ENCODE peak calls at places on chromosomes 11 and 22, in five cellular contexts. S is GM23248, P is IMR-90, O is lung, N is Peyer's patch. E is an unnamed sample.

GRCh38 chr11:36233226-36233625 is 56.0 kb downstream of the COMMD9 start:
- DNase-seq in S (no peak), P (peak; percentile 16), O (no peak), N (no peak), E (no peak)

GRCh38 chr11:35223429-35223828 is 84.5 kb downstream of the CD44 start:
- DNase-seq in S (peak; percentile 67), P (peak; percentile 62), O (no peak), N (no peak), E (no peak)

GRCh38 chr11:79080506-79080905 is 360.3 kb downstream of the TENM4 start:
- DNase-seq in S (no peak), P (peak; percentile 22), O (no peak), N (no peak), E (no peak)

GRCh38 chr11:1918436-1919315 is 827 bp upstream of the TNNT3 start:
- DNase-seq in S (no peak), P (no peak), O (no peak), N (peak; percentile 47), E (no peak)

GRCh38 chr22:43436536-43437267 is 24.9 kb downstream of the MPPED1 start:
- DNase-seq in S (no peak), P (no peak), O (no peak), N (no peak), E (no peak)

GRCh38 chr11:110582728-110583432 is 129.4 kb downstream of the ARHGAP20 start:
- DNase-seq in S (no peak), P (no peak), O (no peak), N (no peak), E (no peak)

GRCh38 chr11:28938091-28938490 is 829.9 kb downstream of the METTL15 start:
- DNase-seq in S (no peak), P (peak; percentile 13), O (no peak), N (no peak), E (no peak)

GRCh38 chr11:127789887-127790286 is 789.3 kb upstream of the KIRREL3 start:
- DNase-seq in S (peak; percentile 6), P (peak; percentile 1), O (no peak), N (peak; percentile 48), E (no peak)

GRCh38 chr11:130612291-130612802 is 163.9 kb downstream of the ADAMTS15 start:
- DNase-seq in S (peak; percentile 86), P (peak; percentile 73), O (no peak), N (no peak), E (no peak)

GRCh38 chr11:130608267-130608666 is 159.8 kb downstream of the ADAMTS15 start:
- DNase-seq in S (no peak), P (no peak), O (no peak), N (no peak), E (no peak)

GRCh38 chr11:130611791-130612251 is 163.4 kb downstream of the ADAMTS15 start:
- DNase-seq in S (peak; percentile 93), P (peak; percentile 88), O (no peak), N (no peak), E (no peak)

GRCh38 chr11:130606781-130607511 is 158.5 kb downstream of the ADAMTS15 start:
- DNase-seq in S (peak; percentile 47), P (peak; percentile 31), O (no peak), N (no peak), E (no peak)

DNA sequence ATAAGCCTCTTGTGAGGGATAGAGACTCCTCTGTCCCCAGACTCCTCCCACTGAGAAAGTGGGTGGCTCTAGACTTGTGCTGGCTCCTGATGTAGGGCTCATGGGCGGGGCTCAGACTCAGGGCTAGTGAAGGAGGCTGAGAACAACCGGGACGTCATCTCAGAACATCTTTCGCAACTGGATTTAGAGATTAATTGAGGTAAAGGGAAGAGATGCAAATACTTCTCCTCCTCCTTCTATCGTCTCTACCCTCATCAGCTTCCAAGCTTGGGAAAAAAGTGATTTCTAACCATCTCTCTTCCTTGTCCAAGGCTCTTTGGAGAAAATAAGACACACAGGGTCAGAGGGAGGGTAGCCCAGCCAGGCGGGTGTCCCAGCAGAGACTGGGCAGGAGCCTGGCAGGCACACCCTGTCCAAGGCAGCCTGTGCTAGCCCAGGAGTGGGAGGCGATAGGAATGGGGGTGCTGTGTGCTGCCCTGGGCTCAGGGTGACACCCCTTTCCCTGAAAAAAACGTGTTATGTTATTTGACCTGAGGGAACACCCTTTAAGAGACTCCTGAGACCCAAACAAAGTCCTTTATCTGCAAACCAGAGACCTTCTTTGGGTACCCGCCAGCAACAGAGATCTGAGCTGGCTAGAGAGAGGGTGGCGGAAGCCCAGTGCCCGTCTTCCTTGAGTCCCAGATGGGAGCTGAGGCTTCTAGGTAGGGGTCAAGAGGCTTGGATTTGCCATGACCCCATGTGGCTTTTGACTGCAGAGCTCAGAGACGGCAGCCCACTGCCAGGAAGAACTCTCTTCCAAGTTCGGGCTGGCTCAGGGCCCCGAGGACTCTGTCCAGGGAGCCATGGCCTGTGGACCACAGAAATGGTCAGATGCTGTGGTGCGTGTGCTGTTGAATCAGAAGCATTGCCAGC is 160.9 kb downstream of the ADAMTS15 start:
- DNase-seq in S (peak; percentile 86), P (no peak), O (peak; percentile 56), N (no peak), E (no peak)
- H3K27ac ChIP-seq in S (no peak overlapping the region), P (no peak overlapping the region), O (peak overlapping the region; percentile 79), N (peak overlapping the region; percentile 22), E (no peak overlapping the region)

GRCh38 chr22:49962751-49963646 is 2.4 kb downstream of the PIM3 start:
- DNase-seq in S (no peak), P (no peak), O (peak; percentile 42), N (peak; percentile 57), E (peak; percentile 86)
- H3K4me3 ChIP-seq in S (peak overlapping the region; percentile 73), P (peak overlapping the region; percentile 58), O (peak overlapping the region; percentile 61), N (peak overlapping the region; percentile 99), E (peak overlapping the region; percentile 96)

GRCh38 chr11:92329644-92330043 is 105.0 kb downstream of the FAT3 start:
- DNase-seq in S (peak; percentile 45), P (peak; percentile 38), O (no peak), N (no peak), E (no peak)

GRCh38 chr11:92325416-92325815 is 100.8 kb downstream of the FAT3 start:
- DNase-seq in S (no peak), P (no peak), O (no peak), N (no peak), E (no peak)

GRCh38 chr11:92329137-92329536 is 104.5 kb downstream of the FAT3 start:
- DNase-seq in S (no peak), P (no peak), O (no peak), N (no peak), E (no peak)

GRCh38 chr11:92322225-92322624 is 97.6 kb downstream of the FAT3 start:
- DNase-seq in S (peak; percentile 71), P (peak; percentile 42), O (no peak), N (no peak), E (no peak)

DNA sequence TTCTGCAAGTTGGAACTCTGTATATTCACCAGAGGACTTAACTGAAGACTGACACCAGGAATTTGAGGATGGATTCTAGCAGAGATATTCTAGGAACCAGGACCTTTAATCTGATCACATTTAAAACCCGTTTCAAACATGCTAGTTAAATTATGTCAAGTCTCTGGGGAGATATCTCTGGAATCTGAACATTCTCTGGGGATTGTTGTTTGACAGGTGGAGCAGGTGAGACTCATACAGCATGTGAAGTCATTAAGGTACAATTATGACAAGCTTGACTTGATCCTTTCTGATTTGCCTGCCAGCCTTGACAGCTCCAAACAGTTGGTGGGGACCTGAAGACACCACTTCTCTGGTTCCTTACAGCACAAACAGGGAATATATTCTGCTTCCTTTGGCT is 100.3 kb downstream of the FAT3 start:
- DNase-seq in S (no peak), P (no peak), O (no peak), N (no peak), E (no peak)
- H3K4me1 ChIP-seq in S (peaks cover 13% of the 10 kb centered on the region), P (no peaks in the 10 kb centered on the region), O (no peaks in the 10 kb centered on the region), N (no peaks in the 10 kb centered on the region), E (no peaks in the 10 kb centered on the region)

GRCh38 chr22:45475063-45475747 is 27.5 kb upstream of the FBLN1 start:
- DNase-seq in S (no peak), P (peak; percentile 57), O (no peak), N (no peak), E (no peak)
- H3K27ac ChIP-seq in S (no peak overlapping the region), P (peak overlapping the region; percentile 64), O (no peak overlapping the region), N (no peak overlapping the region), E (no peak overlapping the region)

GRCh38 chr11:786235-787083 is 3.4 kb downstream of the CEND1 start:
- DNase-seq in S (no peak), P (no peak), O (no peak), N (no peak), E (peak; percentile 67)

GRCh38 chr11:782264-783174 is 5.2 kb upstream of the GATD1 start:
- DNase-seq in S (no peak), P (no peak), O (no peak), N (no peak), E (peak; percentile 40)

GRCh38 chr11:779955-780532 is 2.8 kb upstream of the GATD1 start:
- DNase-seq in S (no peak), P (no peak), O (no peak), N (no peak), E (no peak)

GRCh38 chr11:787084-787675 is 2.7 kb downstream of the CEND1 start:
- DNase-seq in S (no peak), P (no peak), O (no peak), N (no peak), E (no peak)

DNA sequence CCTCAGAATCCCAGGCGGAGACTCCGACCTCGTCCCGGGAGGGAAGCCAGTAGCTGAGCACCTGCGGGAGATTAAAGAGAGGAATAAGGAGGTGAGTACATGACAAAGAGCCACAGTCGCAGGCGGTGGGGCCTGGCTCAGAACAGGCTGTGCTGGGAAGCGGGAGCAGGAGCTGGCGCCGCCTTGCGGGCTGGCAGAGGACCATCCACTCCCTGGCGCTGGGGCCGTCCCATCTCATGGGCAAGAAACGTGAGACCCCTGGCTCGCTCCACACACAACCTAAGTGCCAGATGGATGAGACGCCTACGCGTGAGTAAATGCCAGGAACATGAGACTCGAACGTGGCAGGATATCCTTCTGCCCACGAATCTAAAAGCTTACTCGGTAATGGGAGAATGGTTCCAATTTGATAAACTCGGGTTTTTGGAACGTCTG is 6.3 kb downstream of the CEND1 start:
- DNase-seq in S (peak; percentile 94), P (peak; percentile 96), O (peak; percentile 84), N (peak; percentile 86), E (peak; percentile 95)
- H3K4me3 ChIP-seq in S (no peak overlapping the region), P (no peak overlapping the region), O (no peak overlapping the region), N (no peak overlapping the region), E (peak overlapping the region; percentile 3)

GRCh38 chr11:75347781-75348613 is 3.5 kb downstream of the ARRB1 start:
- DNase-seq in S (peak; percentile 94), P (peak; percentile 98), O (no peak), N (peak; percentile 49), E (no peak)

GRCh38 chr11:75350743-75351540 is 519 bp downstream of the ARRB1 start:
- DNase-seq in S (peak; percentile 64), P (peak; percentile 46), O (peak; percentile 61), N (peak; percentile 77), E (peak; percentile 89)

GRCh38 chr11:75351541-75352416 is at the start of gene ARRB1:
- DNase-seq in S (peak; percentile 71), P (no peak), O (no peak), N (peak; percentile 90), E (peak; percentile 81)

GRCh38 chr11:75349540-75350116 is 1.8 kb downstream of the ARRB1 start:
- DNase-seq in S (no peak), P (no peak), O (peak; percentile 43), N (peak; percentile 58), E (no peak)

GRCh38 chr11:75350122-75350742 is 1.2 kb downstream of the ARRB1 start:
- DNase-seq in S (no peak), P (no peak), O (no peak), N (no peak), E (peak; percentile 20)
- H3K4me1 ChIP-seq in S (peaks cover 17% of the 10 kb centered on the region), P (peaks cover 39% of the 10 kb centered on the region), O (peaks cover 6% of the 10 kb centered on the region), N (peaks cover 68% of the 10 kb centered on the region), E (peaks cover 27% of the 10 kb centered on the region)

GRCh38 chr22:31399211-31400022 is at the start of gene DRG1:
- DNase-seq in S (peak; percentile 99), P (peak; percentile 92), O (peak; percentile 96), N (peak; percentile 98), E (peak; percentile 98)
- H3K27ac ChIP-seq in S (peak within 1 kb of the TSS; percentile 81), P (peak within 1 kb of the TSS; percentile 95), O (peak within 1 kb of the TSS; percentile 97), N (peak within 1 kb of the TSS; percentile 89), E (peak within 1 kb of the TSS; percentile 87)

E was measured in pancreas.